ENCODE peak calls at places on chromosomes 4 and X, in ten cellular contexts. U, X, S, G, O, V, T, D, H and B are unnamed samples.

GRCh38 chrX:19613645-19614323 is 98.5 kb upstream of the MAP3K15 start:
- DNase-seq in G (no peak), V (no peak), O (no peak), H (no peak), X (no peak), S (no peak), T (no peak), D (no peak), U (no peak), B (peak)

GRCh38 chr4:109702950-109703663 is at the start of gene CASP6:
- DNase-seq in O (peak), X (peak), D (peak), U (peak), S (no peak), V (peak), T (peak), G (peak), H (peak), B (peak)

GRCh38 chrX:10477525-10477924 is 142.9 kb downstream of the MID1 start:
- DNase-seq in G (no peak), V (no peak), O (no peak), S (no peak), U (no peak), H (no peak), T (no peak), X (no peak), D (no peak), B (no peak)

GRCh38 chr4:88791274-88791673 is 93.6 kb upstream of the NAP1L5 start:
- DNase-seq in O (no peak), G (peak), U (no peak), D (peak), H (no peak), X (no peak), V (no peak), T (no peak), S (no peak), B (no peak)

GRCh38 chrX:149950681-149951080 is 12.4 kb upstream of the EOLA2 start:
- DNase-seq in O (peak), V (no peak), S (no peak), D (peak), U (peak), H (no peak), T (no peak), G (peak), X (no peak), B (no peak)

GRCh38 chr4:115366390-115366789 is 253.0 kb upstream of the NDST4 start:
- DNase-seq in T (no peak), U (no peak), G (no peak), V (no peak), O (no peak), X (no peak), S (no peak), H (no peak), D (no peak), B (no peak)

GRCh38 chr4:1500231-1500965 is 94.2 kb upstream of the NKX1-1 start:
- DNase-seq in S (no peak), T (no peak), H (no peak), G (no peak), D (no peak), U (no peak), O (no peak), V (peak), X (no peak), B (no peak)

GRCh38 chr4:4289575-4289929 is 402 bp downstream of the LYAR start:
- DNase-seq in O (no peak), S (no peak), U (no peak), X (no peak), H (no peak), G (no peak), V (no peak), T (no peak), D (no peak), B (no peak)

GRCh38 chr4:79476196-79476595 is 68.2 kb upstream of the GK2 start:
- DNase-seq in G (no peak), D (no peak), U (no peak), O (no peak), X (no peak), H (peak), V (no peak), S (no peak), T (no peak), B (no peak)

GRCh38 chr4:109032676-109033075 is 269.8 kb downstream of the COL25A1 start:
- DNase-seq in D (no peak), H (no peak), U (no peak), S (no peak), V (no peak), O (no peak), T (no peak), G (no peak), X (no peak), B (no peak)

GRCh38 chr4:43351970-43352806 is 459.7 kb downstream of the GRXCR1 start:
- DNase-seq in O (no peak), H (no peak), S (no peak), V (no peak), D (no peak), T (no peak), G (no peak), U (no peak), X (no peak), B (no peak)